ENCODE peak calls at places on chromosomes 7 and 10, in five cellular contexts. D is breast epithelium, N is AG10803, F is AG04449, P is body of pancreas. B is an unnamed sample.

GRCh38 chr7:78220754-78221153 is 422.2 kb downstream of the PHTF2 start:
- DNase-seq in D (no peak), N (no peak), F (no peak), P (no peak), B (peak)

GRCh38 chr10:110017940-110018339 is 10.2 kb downstream of the ADD3 start:
- DNase-seq in D (no peak), N (peak), F (no peak), P (no peak), B (no peak)

GRCh38 chr7:7969306-7970112 is 913 bp downstream of the GLCCI1 start:
- DNase-seq in D (no peak), N (peak), F (no peak), P (peak), B (no peak)

GRCh38 chr10:68871731-68872342 is 29.3 kb upstream of the DDX50 start:
- DNase-seq in D (no peak), N (peak), F (peak), P (no peak), B (peak)

GRCh38 chr7:2527505-2528464 is 8.2 kb downstream of the LFNG start:
- DNase-seq in D (no peak), N (peak), F (peak), P (peak), B (no peak)

GRCh38 chr10:82643601-82644000 is 768.6 kb downstream of the NRG3 start:
- DNase-seq in D (no peak), N (no peak), F (no peak), P (no peak), B (no peak)

GRCh38 chr10:80186364-80187012 is 18.8 kb downstream of the ANXA11 start:
- DNase-seq in D (no peak), N (no peak), F (no peak), P (peak), B (no peak)

GRCh38 chr10:11687357-11687771 is 54.8 kb upstream of the ECHDC3 start:
- DNase-seq in D (peak), N (peak), F (no peak), P (no peak), B (peak)

GRCh38 chr10:62085821-62086220 is 182.8 kb downstream of the RTKN2 start:
- DNase-seq in D (no peak), N (no peak), F (no peak), P (no peak), B (no peak)

GRCh38 chr7:142412551-142413193 is 154.8 kb upstream of the PRSS58 start:
- DNase-seq in D (no peak), N (peak), F (peak), P (no peak), B (peak)

GRCh38 chr10:67788028-67788886 is 49.7 kb downstream of the DNAJC12 start:
- DNase-seq in D (no peak), N (no peak), F (no peak), P (peak), B (no peak)

GRCh38 chr7:48140001-48140681 is 31.1 kb upstream of the ABCA13 start:
- DNase-seq in D (no peak), N (peak), F (no peak), P (peak), B (peak)

GRCh38 chr10:85645097-85645496 is 721.5 kb downstream of the GRID1 start:
- DNase-seq in D (no peak), N (no peak), F (no peak), P (no peak), B (no peak)

GRCh38 chr10:34139559-34139958 is 675.5 kb downstream of the PARD3 start:
- DNase-seq in D (no peak), N (peak), F (no peak), P (no peak), B (no peak)

GRCh38 chr10:4719040-4719439 is 107.0 kb upstream of the AKR1E2 start:
- DNase-seq in D (no peak), N (no peak), F (no peak), P (no peak), B (no peak)

GRCh38 chr7:150823484-150824126 is 23.0 kb downstream of the TMEM176A start:
- DNase-seq in D (no peak), N (no peak), F (no peak), P (no peak), B (no peak)

GRCh38 chr7:628826-629225 is 97.7 kb upstream of the DNAAF5 start:
- DNase-seq in D (no peak), N (no peak), F (no peak), P (no peak), B (no peak)

GRCh38 chr7:1579481-1580421 is 9.9 kb upstream of the PSMG3 start:
- DNase-seq in D (no peak), N (peak), F (no peak), P (peak), B (no peak)

GRCh38 chr7:135390829-135391228 is 119.1 kb downstream of the CNOT4 start:
- DNase-seq in D (no peak), N (no peak), F (no peak), P (no peak), B (no peak)

GRCh38 chr10:112429147-112429546 is 17.6 kb downstream of the ZDHHC6 start:
- DNase-seq in D (no peak), N (no peak), F (no peak), P (no peak), B (no peak)

GRCh38 chr10:71337219-71337625 is 18.2 kb downstream of the SLC29A3 start:
- DNase-seq in D (no peak), N (no peak), F (no peak), P (no peak), B (no peak)

GRCh38 chr10:36302086-36302485 is 660.0 kb upstream of the FZD8 start:
- DNase-seq in D (no peak), N (no peak), F (no peak), P (no peak), B (no peak)

GRCh38 chr10:125823663-125824251 is 411 bp downstream of the BCCIP start:
- DNase-seq in D (no peak), N (no peak), F (no peak), P (no peak), B (no peak)

GRCh38 chr7:87370660-87371180 is 25.3 kb downstream of the CROT start:
- DNase-seq in D (no peak), N (peak), F (peak), P (no peak), B (peak)

GRCh38 chr10:104707602-104708160 is 66.6 kb downstream of the SORCS3 start:
- DNase-seq in D (no peak), N (no peak), F (no peak), P (no peak), B (no peak)

GRCh38 chr7:140653319-140654108 is 12.9 kb upstream of the DENND2A start:
- DNase-seq in D (no peak), N (peak), F (no peak), P (peak), B (no peak)

GRCh38 chr10:21494221-21495001 is 31.1 kb downstream of the SKIDA1 start:
- DNase-seq in D (no peak), N (peak), F (no peak), P (no peak), B (no peak)

GRCh38 chr7:20340839-20341238 is 10.1 kb downstream of the ITGB8 start:
- DNase-seq in D (peak), N (no peak), F (no peak), P (peak), B (no peak)

GRCh38 chr10:114138581-114138980 is 35.4 kb downstream of the CCDC186 start:
- DNase-seq in D (no peak), N (no peak), F (no peak), P (no peak), B (no peak)

GRCh38 chr10:114140036-114140435 is 34.0 kb downstream of the CCDC186 start:
- DNase-seq in D (no peak), N (no peak), F (no peak), P (no peak), B (no peak)

GRCh38 chr10:114142018-114142417 is 32.0 kb downstream of the CCDC186 start:
- DNase-seq in D (no peak), N (no peak), F (no peak), P (no peak), B (peak)

DNA sequence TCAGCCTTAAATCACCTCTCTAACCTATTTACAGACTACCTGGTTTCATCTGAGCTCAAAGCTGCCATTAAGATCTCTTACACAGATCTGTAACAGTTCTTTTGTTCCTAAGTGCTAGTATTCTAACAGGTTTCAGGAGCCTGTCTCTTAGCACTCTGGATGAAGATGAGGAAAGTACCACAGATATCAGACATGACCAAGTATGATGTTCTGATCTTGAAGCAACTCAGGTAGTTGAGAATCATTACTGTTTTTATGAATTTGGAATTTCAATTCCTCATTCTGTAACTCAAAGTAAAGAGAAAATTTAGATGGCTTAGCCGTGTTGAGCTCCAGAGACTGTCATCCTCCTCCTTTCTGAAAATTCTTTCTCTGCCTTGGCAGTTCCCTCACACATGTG is 30.8 kb downstream of the CCDC186 start:
- DNase-seq in D (no peak), N (no peak), F (no peak), P (no peak), B (no peak)
- H3K4me3 ChIP-seq in D (no peak), N (no peak), F (no peak), P (no peak), B (no peak)

GRCh38 chr10:132371641-132372081 is 25.3 kb upstream of the PWWP2B start:
- DNase-seq in D (no peak), N (no peak), F (no peak), P (no peak), B (no peak)
- TF ChIP-seq CTCF in D (no peak), N (peak), F (peak), P (no peak), B (peak)

GRCh38 chr7:5692845-5693278 is 88.6 kb downstream of the RNF216 start:
- DNase-seq in D (no peak), N (peak), F (no peak), P (no peak), B (peak)
- H3K4me3 ChIP-seq in D (peak), N (peak), F (peak), P (no peak), B (peak)

GRCh38 chr10:42976353-42977031 is 100.4 kb upstream of the RET start:
- DNase-seq in D (no peak), N (no peak), F (no peak), P (peak), B (no peak)

GRCh38 chr10:42975005-42975493 is 101.8 kb upstream of the RET start:
- DNase-seq in D (no peak), N (no peak), F (no peak), P (peak), B (no peak)

GRCh38 chr10:42977032-42977416 is 99.8 kb upstream of the RET start:
- DNase-seq in D (no peak), N (no peak), F (no peak), P (no peak), B (no peak)

GRCh38 chr10:42974693-42975002 is 102.2 kb upstream of the RET start:
- DNase-seq in D (no peak), N (no peak), F (no peak), P (peak), B (no peak)

GRCh38 chr10:42975558-42976352 is 101.1 kb upstream of the RET start:
- DNase-seq in D (no peak), N (no peak), F (no peak), P (peak), B (no peak)
- TF ChIP-seq CTCF in D (no peak), N (no peak), F (no peak), P (no peak), B (peak)

GRCh38 chr10:103585011-103585405 is 91.5 kb downstream of the NEURL1 start:
- DNase-seq in D (no peak), N (no peak), F (no peak), P (no peak), B (no peak)
- H3K4me3 ChIP-seq in D (peak), N (no peak), F (peak), P (no peak), B (no peak)

DNA sequence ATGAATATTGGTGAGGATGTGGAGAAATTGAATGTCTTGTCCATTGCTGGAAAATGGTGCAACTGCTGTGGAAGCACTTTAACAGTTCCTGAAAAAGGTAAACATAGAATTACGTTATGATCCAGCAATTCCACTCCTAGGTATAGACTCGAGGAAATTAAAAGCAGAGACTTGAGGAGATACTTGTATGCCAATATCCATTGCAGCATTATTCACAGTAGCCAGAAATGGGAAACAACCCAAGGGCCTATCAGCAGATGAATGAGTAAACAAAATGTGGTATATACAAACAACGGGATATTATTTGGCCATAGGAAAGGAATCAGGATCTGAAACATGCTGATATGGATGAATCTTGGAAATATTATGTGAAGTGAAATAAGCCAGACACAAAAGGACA is 32.5 kb upstream of the MTURN start:
- DNase-seq in D (no peak), N (no peak), F (no peak), P (no peak), B (peak)
- TF ChIP-seq CTCF in D (no peak), N (no peak), F (no peak), P (no peak), B (no peak)

DNA sequence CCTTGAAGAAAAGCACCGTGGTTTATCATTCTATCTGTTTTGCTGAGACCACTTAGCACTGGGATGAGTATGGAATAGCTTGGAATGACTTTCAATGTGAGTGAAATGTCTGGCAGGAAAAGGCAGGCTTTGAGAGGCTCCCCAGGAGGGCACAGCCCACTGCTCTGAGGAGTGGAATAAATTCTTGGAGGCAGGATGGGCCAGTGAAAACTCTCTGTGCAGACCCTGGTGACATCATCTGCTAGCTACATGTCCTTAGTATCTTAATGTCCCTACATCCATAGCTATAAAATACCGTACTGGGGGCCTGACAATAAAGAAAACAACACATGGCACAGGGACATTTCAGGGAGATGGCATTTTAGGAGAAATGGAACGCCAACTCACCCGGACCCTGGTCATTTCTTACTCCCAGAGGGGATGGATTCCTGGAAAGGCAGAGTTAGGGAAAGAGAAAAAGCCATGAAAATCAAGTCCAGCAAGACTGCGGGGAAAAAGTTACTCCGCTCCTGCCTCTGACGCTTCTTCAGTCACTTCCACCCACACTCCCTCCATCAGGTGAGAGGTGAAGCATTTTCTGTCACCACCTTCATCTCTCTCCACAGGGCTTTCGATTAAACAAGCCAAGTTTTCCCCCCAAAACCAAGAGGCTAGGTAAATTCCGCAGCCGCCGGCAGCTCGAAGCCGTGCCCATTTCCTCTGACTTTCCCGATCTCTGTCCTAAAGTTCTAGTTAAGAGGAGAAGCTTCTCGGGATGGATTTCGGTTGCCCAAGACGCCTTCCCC is 974 bp downstream of the ZNF239 start:
- DNase-seq in D (no peak), N (no peak), F (no peak), P (no peak), B (no peak)
- H3K4me3 ChIP-seq in D (peak), N (peak), F (peak), P (peak), B (peak)

GRCh38 chr10:408223-408622 is 273.0 kb downstream of the ZMYND11 start:
- DNase-seq in D (no peak), N (peak), F (peak), P (no peak), B (peak)
- TF ChIP-seq CTCF in D (no peak), N (no peak), F (no peak), P (no peak), B (no peak)

DNA sequence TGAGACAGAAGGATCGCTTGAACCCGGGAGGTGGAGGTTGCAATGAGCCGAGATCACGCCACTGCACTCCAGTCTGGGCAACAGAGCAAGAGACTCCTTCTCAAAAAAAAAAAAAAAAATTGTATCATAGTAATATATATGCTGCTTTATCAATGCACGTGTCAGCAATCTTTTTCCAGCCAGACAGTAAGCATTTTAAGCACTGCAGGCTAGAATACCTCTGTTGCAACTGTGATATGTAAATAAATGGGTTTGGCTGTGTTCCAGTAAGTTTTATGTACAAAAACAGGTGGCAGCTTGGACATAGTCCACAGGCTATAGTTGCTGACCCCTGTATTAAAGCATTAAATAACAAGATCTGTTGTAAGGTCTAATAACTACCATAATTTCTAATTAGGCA is 161.6 kb downstream of the ELMO1 start:
- DNase-seq in D (no peak), N (no peak), F (no peak), P (no peak), B (peak)
- H3K4me3 ChIP-seq in D (no peak), N (no peak), F (no peak), P (no peak), B (no peak)

GRCh38 chr7:44386139-44386913 is 60.9 kb upstream of the CAMK2B start:
- DNase-seq in D (no peak), N (peak), F (no peak), P (no peak), B (no peak)
- TF ChIP-seq CTCF in D (no peak), N (no peak), F (no peak), P (no peak), B (no peak)